ENCODE peak calls at places on chromosomes 4 and X, in seven cellular contexts. H is thyroid gland, G is endothelial cell of umbilical vein, D is upper lobe of right lung, A is thoracic aorta, L is A549, W is Peyer's patch. T is an unnamed sample.

GRCh38 chr4:179843370-179843769 is 2399.8 kb upstream of the TENM3 start:
- DNase-seq in H (no peak), G (no peak), D (no peak), A (no peak), L (no peak), W (no peak), T (peak)

GRCh38 chr4:93788712-93789111 is 39.8 kb upstream of the ATOH1 start:
- DNase-seq in H (no peak), G (peak), D (no peak), A (no peak), L (peak), W (no peak), T (peak)

GRCh38 chrX:116009871-116010710 is 160.5 kb upstream of the AGTR2 start:
- DNase-seq in H (peak), G (no peak), D (peak), A (no peak), L (no peak), W (no peak), T (no peak)

GRCh38 chr4:168945291-168945690 is 64.8 kb downstream of the CBR4 start:
- DNase-seq in H (no peak), G (no peak), D (no peak), A (no peak), L (no peak), W (no peak), T (no peak)

GRCh38 chr4:110853242-110853641 is 230.4 kb upstream of the PITX2 start:
- DNase-seq in H (no peak), G (no peak), D (no peak), A (no peak), L (no peak), W (no peak), T (no peak)

GRCh38 chrX:136667446-136668168 is 19.6 kb downstream of the CD40LG start:
- DNase-seq in H (no peak), G (no peak), D (no peak), A (no peak), L (no peak), W (no peak), T (no peak)

GRCh38 chr4:176841730-176842129 is 49.0 kb upstream of the VEGFC start:
- DNase-seq in H (no peak), G (peak), D (no peak), A (no peak), L (no peak), W (no peak), T (peak)

GRCh38 chrX:143988356-143988755 is 104.5 kb downstream of the UBE2NL start:
- DNase-seq in H (no peak), G (no peak), D (no peak), A (no peak), L (no peak), W (no peak), T (no peak)

GRCh38 chr4:85968945-85969830 is 390.7 kb downstream of the MAPK10 start:
- DNase-seq in H (peak), G (peak), D (no peak), A (no peak), L (peak), W (no peak), T (peak)

DNA sequence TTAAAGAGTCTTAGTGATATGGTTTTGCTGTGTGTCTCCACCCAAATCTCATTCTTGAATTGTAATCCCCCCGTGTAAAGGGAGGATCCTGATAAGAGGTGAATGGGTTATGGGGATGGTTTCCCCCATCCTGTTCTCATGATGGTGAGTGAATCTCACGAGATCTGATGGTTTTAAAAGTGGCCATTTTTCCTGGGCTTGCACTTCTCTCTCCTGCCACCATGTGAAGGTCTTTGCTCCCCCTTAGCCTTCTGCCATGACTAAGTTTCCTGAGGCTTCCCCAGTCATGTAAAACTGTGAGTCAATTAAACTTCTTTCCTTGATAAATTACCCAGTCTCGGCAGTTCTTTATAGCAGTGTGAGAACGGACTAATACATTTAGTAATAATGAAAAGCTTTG is 46.9 kb downstream of the ANTXR2 start:
- DNase-seq in H (no peak), G (peak), D (no peak), A (no peak), L (no peak), W (no peak), T (no peak)
- TF ChIP-seq CTCF in H (no peak), G (no peak), D (no peak), A (no peak), L (no peak), W (no peak), T (no peak)

GRCh38 chrX:109922183-109922582 is 80.7 kb upstream of the TMEM164 start:
- DNase-seq in H (no peak), G (no peak), D (no peak), A (no peak), L (no peak), W (no peak), T (no peak)

GRCh38 chrX:109925656-109926055 is 77.3 kb upstream of the TMEM164 start:
- DNase-seq in H (no peak), G (no peak), D (no peak), A (no peak), L (no peak), W (no peak), T (no peak)

GRCh38 chrX:109920868-109921267 is 82.0 kb upstream of the TMEM164 start:
- DNase-seq in H (no peak), G (no peak), D (no peak), A (no peak), L (no peak), W (no peak), T (no peak)

GRCh38 chrX:109918753-109919152 is 84.2 kb upstream of the TMEM164 start:
- DNase-seq in H (no peak), G (no peak), D (no peak), A (no peak), L (no peak), W (no peak), T (no peak)

GRCh38 chrX:109920325-109920724 is 82.6 kb upstream of the TMEM164 start:
- DNase-seq in H (no peak), G (no peak), D (no peak), A (no peak), L (no peak), W (no peak), T (no peak)
- H3K4me3 ChIP-seq in H (no peak), G (no peak), D (no peak), A (no peak), L (no peak), W (no peak), T (no peak)

GRCh38 chr4:148284526-148285193 is 157.6 kb downstream of the NR3C2 start:
- DNase-seq in H (no peak), G (peak), D (no peak), A (no peak), L (no peak), W (no peak), T (no peak)
- TF ChIP-seq CTCF in H (no peak), G (no peak), D (peak), A (no peak), L (no peak), W (peak), T (peak)

DNA sequence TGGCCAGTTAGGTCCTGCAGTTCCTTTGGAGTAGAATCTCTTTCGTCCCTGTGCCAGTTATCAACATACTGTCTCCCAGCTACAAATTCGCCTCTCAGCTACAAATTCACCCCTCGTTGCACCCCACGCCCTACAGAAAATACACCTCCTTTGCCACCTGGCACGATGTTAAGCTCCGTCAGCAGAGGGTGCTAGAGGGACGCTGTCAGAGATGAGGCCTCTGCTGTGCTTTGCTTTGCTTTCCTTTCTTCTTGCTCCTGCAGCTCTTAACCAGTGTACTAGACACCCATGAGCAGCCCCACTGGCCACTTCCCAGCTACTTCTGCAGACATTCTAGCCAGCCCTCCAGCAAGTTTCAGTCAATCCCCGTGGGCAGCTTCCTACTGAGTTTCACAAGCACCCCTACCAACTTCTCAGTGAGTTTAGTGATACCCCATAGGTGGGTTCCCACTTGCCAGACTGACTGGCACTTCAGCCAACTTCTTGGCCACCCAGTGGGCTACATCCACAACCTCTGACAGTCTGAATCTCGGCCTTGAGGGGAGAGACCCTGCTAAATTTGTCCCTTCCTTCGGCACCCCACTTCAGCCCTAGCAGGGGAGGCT is 21.8 kb downstream of the HAUS3 start:
- DNase-seq in H (peak), G (peak), D (peak), A (peak), L (peak), W (peak), T (peak)
- H3K4me3 ChIP-seq in H (no peak), G (no peak), D (no peak), A (no peak), L (no peak), W (no peak), T (no peak)

GRCh38 chr4:37802068-37802666 is 24.3 kb upstream of the PGM2 start:
- DNase-seq in H (peak), G (peak), D (peak), A (no peak), L (peak), W (peak), T (peak)
- TF ChIP-seq CTCF in H (peak), G (peak), D (peak), A (peak), L (peak), W (peak), T (peak)

DNA sequence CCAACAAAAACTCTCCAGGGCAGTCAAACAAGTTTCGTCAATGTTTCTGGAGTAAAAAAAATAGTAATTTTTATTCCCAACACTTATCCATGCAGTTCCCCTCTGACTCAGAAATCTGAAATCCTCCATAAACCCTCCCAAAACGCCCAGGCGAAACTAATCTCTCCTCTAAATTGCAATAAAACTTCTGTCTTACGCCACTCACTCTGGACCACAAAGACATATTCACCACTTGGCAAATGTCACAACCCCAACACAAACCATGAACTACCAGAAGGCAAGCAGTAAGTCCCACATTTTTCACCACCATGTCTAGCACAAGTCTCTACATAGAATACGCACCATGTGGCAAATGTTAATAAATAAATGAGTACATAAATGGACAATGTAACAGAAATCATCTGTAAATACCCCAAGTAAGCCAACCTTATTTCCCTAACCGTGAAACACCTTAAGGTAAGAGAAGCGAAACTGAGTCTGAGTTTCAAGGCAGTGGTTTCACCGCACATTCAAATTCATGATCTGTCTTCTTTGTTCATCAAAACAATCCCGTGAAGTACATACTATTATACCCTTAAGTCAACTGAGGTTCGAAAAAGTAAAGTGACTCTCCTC is 1.6 kb downstream of the PAPSS1 start:
- DNase-seq in H (no peak), G (no peak), D (no peak), A (no peak), L (no peak), W (no peak), T (no peak)
- H3K4me3 ChIP-seq in H (no peak), G (no peak), D (peak), A (peak), L (peak), W (no peak), T (peak)

GRCh38 chr4:24033626-24034025 is 143.8 kb upstream of the PPARGC1A start:
- DNase-seq in H (no peak), G (no peak), D (no peak), A (no peak), L (no peak), W (no peak), T (no peak)

GRCh38 chr4:24032371-24032989 is 142.6 kb upstream of the PPARGC1A start:
- DNase-seq in H (peak), G (no peak), D (no peak), A (no peak), L (no peak), W (no peak), T (peak)
- TF ChIP-seq CTCF in H (no peak), G (no peak), D (peak), A (no peak), L (no peak), W (peak), T (peak)

T was measured in astrocyte of the spinal cord.